ENCODE peak calls at places on chromosomes 7 and 10, in ten cellular contexts. One of them, this sample, is unnamed.

GRCh38 chr7:91941450-91941849 is 788 bp downstream of the AKAP9 start:
- DNase-seq in cardiac fibroblast: peak
- DNase-seq in body of pancreas: peak
- DNase-seq in BJ: no peak
- DNase-seq in Panc1: no peak
- DNase-seq in colonic mucosa: peak
- DNase-seq in hepatocyte: peak
- DNase-seq in fibroblast of lung: peak
- DNase-seq in astrocyte of the spinal cord: peak
- DNase-seq in heart right ventricle: peak
- DNase-seq in this sample: peak

GRCh38 chr10:101655581-101655980 is 39.4 kb downstream of the FBXW4 start:
- DNase-seq in body of pancreas: peak
- DNase-seq in fibroblast of lung: peak
- DNase-seq in hepatocyte: no peak
- DNase-seq in BJ: peak
- DNase-seq in Panc1: no peak
- DNase-seq in colonic mucosa: no peak
- DNase-seq in astrocyte of the spinal cord: no peak
- DNase-seq in cardiac fibroblast: peak
- DNase-seq in heart right ventricle: no peak
- DNase-seq in this sample: peak

GRCh38 chr7:155893664-155894063 is 81.4 kb upstream of the SHH start:
- DNase-seq in hepatocyte: no peak
- DNase-seq in fibroblast of lung: no peak
- DNase-seq in colonic mucosa: no peak
- DNase-seq in BJ: no peak
- DNase-seq in astrocyte of the spinal cord: no peak
- DNase-seq in body of pancreas: no peak
- DNase-seq in Panc1: no peak
- DNase-seq in cardiac fibroblast: no peak
- DNase-seq in heart right ventricle: no peak
- DNase-seq in this sample: no peak

GRCh38 chr7:83824214-83824613 is 175.3 kb upstream of the SEMA3E start:
- DNase-seq in astrocyte of the spinal cord: peak
- DNase-seq in BJ: no peak
- DNase-seq in body of pancreas: no peak
- DNase-seq in fibroblast of lung: peak
- DNase-seq in Panc1: peak
- DNase-seq in colonic mucosa: no peak
- DNase-seq in hepatocyte: no peak
- DNase-seq in heart right ventricle: no peak
- DNase-seq in cardiac fibroblast: peak
- DNase-seq in this sample: peak

GRCh38 chr10:86759073-86759672 is 2.8 kb downstream of the BMPR1A start:
- DNase-seq in colonic mucosa: no peak
- DNase-seq in cardiac fibroblast: peak
- DNase-seq in hepatocyte: no peak
- DNase-seq in body of pancreas: no peak
- DNase-seq in Panc1: no peak
- DNase-seq in astrocyte of the spinal cord: no peak
- DNase-seq in BJ: no peak
- DNase-seq in heart right ventricle: no peak
- DNase-seq in fibroblast of lung: no peak
- DNase-seq in this sample: peak

GRCh38 chr10:123999956-124000615 is 93.3 kb downstream of the CHST15 start:
- DNase-seq in astrocyte of the spinal cord: no peak
- DNase-seq in colonic mucosa: no peak
- DNase-seq in fibroblast of lung: no peak
- DNase-seq in cardiac fibroblast: no peak
- DNase-seq in Panc1: no peak
- DNase-seq in body of pancreas: no peak
- DNase-seq in BJ: no peak
- DNase-seq in hepatocyte: no peak
- DNase-seq in heart right ventricle: no peak
- DNase-seq in this sample: no peak

GRCh38 chr7:144730224-144730623 is 105.6 kb downstream of the TPK1 start:
- DNase-seq in body of pancreas: no peak
- DNase-seq in fibroblast of lung: no peak
- DNase-seq in hepatocyte: no peak
- DNase-seq in cardiac fibroblast: no peak
- DNase-seq in BJ: no peak
- DNase-seq in colonic mucosa: no peak
- DNase-seq in Panc1: no peak
- DNase-seq in heart right ventricle: no peak
- DNase-seq in astrocyte of the spinal cord: no peak
- DNase-seq in this sample: no peak

GRCh38 chr10:4780782-4781181 is 45.2 kb upstream of the AKR1E2 start:
- DNase-seq in Panc1: no peak
- DNase-seq in astrocyte of the spinal cord: peak
- DNase-seq in fibroblast of lung: peak
- DNase-seq in body of pancreas: no peak
- DNase-seq in BJ: no peak
- DNase-seq in hepatocyte: no peak
- DNase-seq in colonic mucosa: no peak
- DNase-seq in cardiac fibroblast: peak
- DNase-seq in heart right ventricle: no peak
- DNase-seq in this sample: peak

GRCh38 chr7:101986335-101986734 is 168.9 kb downstream of the CUX1 start:
- DNase-seq in body of pancreas: no peak
- DNase-seq in hepatocyte: peak
- DNase-seq in colonic mucosa: no peak
- DNase-seq in cardiac fibroblast: peak
- DNase-seq in fibroblast of lung: peak
- DNase-seq in astrocyte of the spinal cord: peak
- DNase-seq in heart right ventricle: no peak
- DNase-seq in Panc1: no peak
- DNase-seq in BJ: no peak
- DNase-seq in this sample: peak

GRCh38 chr7:30660331-30661255 is 21.7 kb downstream of the CRHR2 start:
- DNase-seq in heart right ventricle: no peak
- DNase-seq in fibroblast of lung: no peak
- DNase-seq in body of pancreas: no peak
- DNase-seq in BJ: no peak
- DNase-seq in hepatocyte: no peak
- DNase-seq in Panc1: no peak
- DNase-seq in astrocyte of the spinal cord: no peak
- DNase-seq in cardiac fibroblast: no peak
- DNase-seq in colonic mucosa: no peak
- DNase-seq in this sample: no peak

GRCh38 chr7:17392846-17393245 is 94.4 kb downstream of the AHR start:
- DNase-seq in heart right ventricle: no peak
- DNase-seq in Panc1: no peak
- DNase-seq in astrocyte of the spinal cord: peak
- DNase-seq in BJ: peak
- DNase-seq in colonic mucosa: no peak
- DNase-seq in body of pancreas: no peak
- DNase-seq in hepatocyte: no peak
- DNase-seq in fibroblast of lung: peak
- DNase-seq in cardiac fibroblast: peak
- DNase-seq in this sample: peak

GRCh38 chr10:58291538-58292174 is 22.7 kb downstream of the CISD1 start:
- DNase-seq in fibroblast of lung: peak
- DNase-seq in astrocyte of the spinal cord: peak
- DNase-seq in BJ: no peak
- DNase-seq in heart right ventricle: no peak
- DNase-seq in hepatocyte: peak
- DNase-seq in Panc1: peak
- DNase-seq in body of pancreas: peak
- DNase-seq in cardiac fibroblast: peak
- DNase-seq in colonic mucosa: no peak
- DNase-seq in this sample: peak

GRCh38 chr10:62666264-62666663 is 138.3 kb upstream of the ADO start:
- DNase-seq in body of pancreas: no peak
- DNase-seq in fibroblast of lung: no peak
- DNase-seq in colonic mucosa: no peak
- DNase-seq in heart right ventricle: no peak
- DNase-seq in cardiac fibroblast: no peak
- DNase-seq in astrocyte of the spinal cord: no peak
- DNase-seq in hepatocyte: no peak
- DNase-seq in Panc1: no peak
- DNase-seq in BJ: no peak
- DNase-seq in this sample: no peak

GRCh38 chr10:118041316-118041715 is 5.4 kb downstream of the RAB11FIP2 start:
- DNase-seq in cardiac fibroblast: peak
- DNase-seq in astrocyte of the spinal cord: peak
- DNase-seq in fibroblast of lung: peak
- DNase-seq in body of pancreas: no peak
- DNase-seq in hepatocyte: no peak
- DNase-seq in BJ: peak
- DNase-seq in colonic mucosa: no peak
- DNase-seq in Panc1: no peak
- DNase-seq in heart right ventricle: no peak
- DNase-seq in this sample: peak

GRCh38 chr7:194257-194995 is 2.1 kb downstream of the FAM20C start:
- DNase-seq in hepatocyte: peak
- DNase-seq in Panc1: no peak
- DNase-seq in heart right ventricle: no peak
- DNase-seq in fibroblast of lung: peak
- DNase-seq in BJ: no peak
- DNase-seq in body of pancreas: no peak
- DNase-seq in cardiac fibroblast: peak
- DNase-seq in astrocyte of the spinal cord: peak
- DNase-seq in colonic mucosa: peak
- DNase-seq in this sample: peak

GRCh38 chr7:136399378-136399777 is 422.2 kb upstream of the MTPN start:
- DNase-seq in BJ: no peak
- DNase-seq in colonic mucosa: no peak
- DNase-seq in body of pancreas: no peak
- DNase-seq in astrocyte of the spinal cord: no peak
- DNase-seq in heart right ventricle: no peak
- DNase-seq in fibroblast of lung: no peak
- DNase-seq in hepatocyte: no peak
- DNase-seq in cardiac fibroblast: no peak
- DNase-seq in Panc1: no peak
- DNase-seq in this sample: no peak

GRCh38 chr7:19982841-19983835 is 209.7 kb upstream of the TMEM196 start:
- DNase-seq in heart right ventricle: no peak
- DNase-seq in BJ: peak
- DNase-seq in cardiac fibroblast: peak
- DNase-seq in colonic mucosa: peak
- DNase-seq in hepatocyte: peak
- DNase-seq in astrocyte of the spinal cord: peak
- DNase-seq in body of pancreas: peak
- DNase-seq in fibroblast of lung: peak
- DNase-seq in Panc1: no peak
- DNase-seq in this sample: peak

GRCh38 chr7:27160147-27160545 is 3.7 kb upstream of the HOXA7 start:
- DNase-seq in body of pancreas: no peak
- DNase-seq in heart right ventricle: no peak
- DNase-seq in Panc1: no peak
- DNase-seq in cardiac fibroblast: no peak
- DNase-seq in astrocyte of the spinal cord: no peak
- DNase-seq in fibroblast of lung: no peak
- DNase-seq in BJ: no peak
- DNase-seq in hepatocyte: peak
- DNase-seq in colonic mucosa: no peak
- DNase-seq in this sample: no peak

GRCh38 chr7:44645696-44646095 is 39.3 kb downstream of the OGDH start:
- DNase-seq in heart right ventricle: no peak
- DNase-seq in BJ: no peak
- DNase-seq in hepatocyte: no peak
- DNase-seq in cardiac fibroblast: no peak
- DNase-seq in fibroblast of lung: no peak
- DNase-seq in Panc1: no peak
- DNase-seq in astrocyte of the spinal cord: no peak
- DNase-seq in colonic mucosa: no peak
- DNase-seq in body of pancreas: no peak
- DNase-seq in this sample: no peak

GRCh38 chr7:64551375-64552142 is 11.3 kb downstream of the ZNF680 start:
- DNase-seq in colonic mucosa: no peak
- DNase-seq in cardiac fibroblast: no peak
- DNase-seq in fibroblast of lung: no peak
- DNase-seq in body of pancreas: no peak
- DNase-seq in BJ: no peak
- DNase-seq in astrocyte of the spinal cord: no peak
- DNase-seq in hepatocyte: no peak
- DNase-seq in heart right ventricle: no peak
- DNase-seq in Panc1: no peak
- DNase-seq in this sample: no peak
- H3K4me3 ChIP-seq in colonic mucosa: no peak
- H3K4me3 ChIP-seq in cardiac fibroblast: no peak
- H3K4me3 ChIP-seq in fibroblast of lung: no peak
- H3K4me3 ChIP-seq in body of pancreas: no peak
- H3K4me3 ChIP-seq in BJ: no peak
- H3K4me3 ChIP-seq in astrocyte of the spinal cord: no peak
- H3K4me3 ChIP-seq in hepatocyte: no peak
- H3K4me3 ChIP-seq in heart right ventricle: no peak
- H3K4me3 ChIP-seq in Panc1: no peak
- H3K4me3 ChIP-seq in this sample: no peak

DNA sequence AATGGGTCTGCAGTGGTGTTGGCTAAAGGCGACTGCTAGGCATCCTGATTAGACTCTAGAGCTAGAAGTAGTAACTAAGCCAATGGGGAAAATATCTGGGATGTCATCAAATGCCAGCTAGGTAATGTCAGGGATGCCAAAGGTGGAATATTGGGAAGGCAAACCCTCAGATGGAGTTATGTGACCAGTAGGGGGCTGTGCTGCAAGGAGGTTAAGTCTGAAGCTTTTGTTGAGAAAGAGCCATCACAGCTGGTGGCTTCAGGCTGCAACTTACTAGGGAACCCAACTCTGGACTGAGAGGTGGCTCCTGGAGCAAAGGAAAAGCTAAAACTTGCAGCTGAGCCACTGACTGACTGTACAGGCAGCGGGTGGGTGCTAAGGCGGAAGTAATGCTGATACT is 576.9 kb upstream of the GHITM start:
- DNase-seq in astrocyte of the spinal cord: no peak
- DNase-seq in BJ: no peak
- DNase-seq in fibroblast of lung: no peak
- DNase-seq in Panc1: no peak
- DNase-seq in cardiac fibroblast: no peak
- DNase-seq in colonic mucosa: no peak
- DNase-seq in heart right ventricle: no peak
- DNase-seq in body of pancreas: no peak
- DNase-seq in hepatocyte: no peak
- DNase-seq in this sample: no peak
- TF ChIP-seq CTCF in astrocyte of the spinal cord: no peak
- TF ChIP-seq CTCF in BJ: no peak
- TF ChIP-seq CTCF in fibroblast of lung: no peak
- TF ChIP-seq CTCF in Panc1: no peak
- TF ChIP-seq CTCF in cardiac fibroblast: peak
- TF ChIP-seq CTCF in colonic mucosa: no peak
- TF ChIP-seq CTCF in heart right ventricle: no peak
- TF ChIP-seq CTCF in body of pancreas: no peak
- TF ChIP-seq CTCF in hepatocyte: no peak
- TF ChIP-seq CTCF in this sample: no peak

GRCh38 chr7:151724920-151725584 is 151.9 kb downstream of the PRKAG2 start:
- DNase-seq in fibroblast of lung: no peak
- DNase-seq in colonic mucosa: no peak
- DNase-seq in astrocyte of the spinal cord: no peak
- DNase-seq in heart right ventricle: no peak
- DNase-seq in body of pancreas: no peak
- DNase-seq in Panc1: no peak
- DNase-seq in hepatocyte: no peak
- DNase-seq in cardiac fibroblast: no peak
- DNase-seq in BJ: no peak
- DNase-seq in this sample: no peak
- H3K4me3 ChIP-seq in fibroblast of lung: no peak
- H3K4me3 ChIP-seq in colonic mucosa: no peak
- H3K4me3 ChIP-seq in astrocyte of the spinal cord: no peak
- H3K4me3 ChIP-seq in heart right ventricle: no peak
- H3K4me3 ChIP-seq in body of pancreas: no peak
- H3K4me3 ChIP-seq in Panc1: no peak
- H3K4me3 ChIP-seq in hepatocyte: no peak
- H3K4me3 ChIP-seq in cardiac fibroblast: no peak
- H3K4me3 ChIP-seq in BJ: no peak
- H3K4me3 ChIP-seq in this sample: no peak

GRCh38 chr7:85275204-85275603 is 88.3 kb upstream of the SEMA3D start:
- DNase-seq in astrocyte of the spinal cord: no peak
- DNase-seq in heart right ventricle: no peak
- DNase-seq in colonic mucosa: no peak
- DNase-seq in fibroblast of lung: no peak
- DNase-seq in BJ: no peak
- DNase-seq in cardiac fibroblast: no peak
- DNase-seq in hepatocyte: no peak
- DNase-seq in body of pancreas: no peak
- DNase-seq in Panc1: no peak
- DNase-seq in this sample: no peak
- TF ChIP-seq CTCF in astrocyte of the spinal cord: no peak
- TF ChIP-seq CTCF in heart right ventricle: no peak
- TF ChIP-seq CTCF in colonic mucosa: no peak
- TF ChIP-seq CTCF in fibroblast of lung: no peak
- TF ChIP-seq CTCF in BJ: no peak
- TF ChIP-seq CTCF in cardiac fibroblast: no peak
- TF ChIP-seq CTCF in hepatocyte: no peak
- TF ChIP-seq CTCF in body of pancreas: no peak
- TF ChIP-seq CTCF in Panc1: no peak
- TF ChIP-seq CTCF in this sample: no peak

This sample was measured in fibroblast of the aortic adventitia.